ENCODE peak calls at places on chromosomes 7 and 10, in five cellular contexts. J is RWPE2; B is GM13977; N is naive thymus-derived CD8-positive, alpha-beta T cell; A is NCI-H1436. G is an unnamed sample.

GRCh38 chr7:137967143-137968018 is 34.5 kb downstream of the CREB3L2 start:
- DNase-seq in J (no peak), B (no peak), N (no peak), A (no peak), G (no peak)

GRCh38 chr7:5143106-5143505 is 46.9 kb upstream of the WIPI2 start:
- DNase-seq in J (no peak), B (peak; percentile 14), N (peak; percentile 67), A (no peak), G (no peak)

GRCh38 chr10:80493482-80494021 is 39.4 kb downstream of the TSPAN14 start:
- DNase-seq in J (no peak), B (no peak), N (peak; percentile 43), A (no peak), G (no peak)

GRCh38 chr7:129188892-129189660 is 643 bp downstream of the SMO start:
- DNase-seq in J (no peak), B (peak; percentile 68), N (no peak), A (no peak), G (peak; percentile 72)

GRCh38 chr7:101518348-101518747 is 110.7 kb downstream of the MYL10 start:
- DNase-seq in J (no peak), B (no peak), N (no peak), A (no peak), G (no peak)

GRCh38 chr7:7315851-7316250 is 133.5 kb downstream of the C1GALT1 start:
- DNase-seq in J (no peak), B (no peak), N (no peak), A (no peak), G (no peak)

GRCh38 chr7:30796105-30796869 is 25.1 kb downstream of the MINDY4 start:
- DNase-seq in J (no peak), B (peak; percentile 26), N (no peak), A (no peak), G (no peak)

GRCh38 chr7:105877736-105878135 is 1.3 kb upstream of the ATXN7L1 start:
- DNase-seq in J (no peak), B (no peak), N (no peak), A (no peak), G (no peak)

GRCh38 chr7:95527033-95527775 is 41.5 kb downstream of the ASB4 start:
- DNase-seq in J (no peak), B (peak; percentile 41), N (no peak), A (peak; percentile 51), G (no peak)

GRCh38 chr7:91655656-91656055 is 224.8 kb downstream of the MTERF1 start:
- DNase-seq in J (no peak), B (no peak), N (no peak), A (no peak), G (no peak)

GRCh38 chr10:125641398-125641797 is 41.6 kb downstream of the TEX36 start:
- DNase-seq in J (no peak), B (no peak), N (no peak), A (no peak), G (no peak)

GRCh38 chr10:133163889-133164815 is 4.1 kb downstream of the KNDC1 start:
- DNase-seq in J (peak; percentile 42), B (no peak), N (no peak), A (no peak), G (no peak)